ENCODE peak calls at places on chromosome X, in five cellular contexts. One of them, this sample, is unnamed.

GRCh38 chrX:2650865-2651264 is 40.2 kb upstream of the CD99 start:
- DNase-seq in GM12878: no peak
- DNase-seq in NCI-H1092: no peak
- DNase-seq in CD4-positive, alpha-beta T cell: no peak
- DNase-seq in GM12891: no peak
- DNase-seq in this sample: no peak

GRCh38 chrX:85611926-85612325 is 232.5 kb upstream of the POF1B start:
- DNase-seq in GM12891: no peak
- DNase-seq in NCI-H1092: no peak
- DNase-seq in CD4-positive, alpha-beta T cell: no peak
- DNase-seq in GM12878: no peak
- DNase-seq in this sample: no peak

GRCh38 chrX:129980043-129980442 is 2.4 kb upstream of the BCORL1 start:
- DNase-seq in GM12878: no peak
- DNase-seq in GM12891: no peak
- DNase-seq in CD4-positive, alpha-beta T cell: no peak
- DNase-seq in NCI-H1092: no peak
- DNase-seq in this sample: no peak

GRCh38 chrX:38845426-38845825 is 44.2 kb downstream of the MID1IP1 start:
- DNase-seq in CD4-positive, alpha-beta T cell: no peak
- DNase-seq in GM12878: no peak
- DNase-seq in NCI-H1092: no peak
- DNase-seq in GM12891: no peak
- DNase-seq in this sample: peak; percentile 28

GRCh38 chrX:139920306-139920705 is 12.5 kb downstream of the ATP11C start:
- DNase-seq in GM12878: no peak
- DNase-seq in NCI-H1092: no peak
- DNase-seq in GM12891: no peak
- DNase-seq in CD4-positive, alpha-beta T cell: no peak
- DNase-seq in this sample: no peak

GRCh38 chrX:37926700-37927099 is 79.3 kb upstream of the DYNLT3 start:
- DNase-seq in NCI-H1092: peak; percentile 1
- DNase-seq in CD4-positive, alpha-beta T cell: no peak
- DNase-seq in GM12878: peak; percentile 4
- DNase-seq in GM12891: no peak
- DNase-seq in this sample: no peak

GRCh38 chrX:129779747-129780146 is at the start of gene SASH3:
- DNase-seq in NCI-H1092: no peak
- DNase-seq in CD4-positive, alpha-beta T cell: peak; percentile 33
- DNase-seq in GM12878: no peak
- DNase-seq in GM12891: no peak
- DNase-seq in this sample: no peak

GRCh38 chrX:48165246-48165645 is 31.3 kb downstream of the SSX5 start:
- DNase-seq in NCI-H1092: no peak
- DNase-seq in CD4-positive, alpha-beta T cell: no peak
- DNase-seq in GM12891: no peak
- DNase-seq in GM12878: no peak
- DNase-seq in this sample: no peak

GRCh38 chrX:12327836-12328235 is 189.6 kb downstream of the FRMPD4 start:
- DNase-seq in GM12878: no peak
- DNase-seq in GM12891: no peak
- DNase-seq in CD4-positive, alpha-beta T cell: no peak
- DNase-seq in NCI-H1092: no peak
- DNase-seq in this sample: no peak

GRCh38 chrX:3520987-3521875 is 174.8 kb upstream of the MXRA5 start:
- DNase-seq in NCI-H1092: no peak
- DNase-seq in CD4-positive, alpha-beta T cell: no peak
- DNase-seq in GM12891: no peak
- DNase-seq in GM12878: no peak
- DNase-seq in this sample: no peak

GRCh38 chrX:38465686-38466085 is 95.7 kb upstream of the TSPAN7 start:
- DNase-seq in CD4-positive, alpha-beta T cell: no peak
- DNase-seq in GM12878: no peak
- DNase-seq in NCI-H1092: no peak
- DNase-seq in GM12891: no peak
- DNase-seq in this sample: no peak

GRCh38 chrX:32137525-32137924 is 1065.7 kb upstream of the FTHL17 start:
- DNase-seq in GM12891: no peak
- DNase-seq in GM12878: no peak
- DNase-seq in CD4-positive, alpha-beta T cell: no peak
- DNase-seq in NCI-H1092: no peak
- DNase-seq in this sample: no peak

GRCh38 chrX:41868392-41868977 is 54.9 kb downstream of the CASK start:
- DNase-seq in GM12891: no peak
- DNase-seq in GM12878: no peak
- DNase-seq in NCI-H1092: no peak
- DNase-seq in CD4-positive, alpha-beta T cell: no peak
- DNase-seq in this sample: no peak